ENCODE peak calls at places on chromosomes 16 and 17, in eight cellular contexts. One of them, this sample, is unnamed.

GRCh38 chr16:80591071-80591935 is 50.5 kb downstream of the DYNLRB2 start:
- DNase-seq in NCI-H526: no peak
- DNase-seq in cardiac septum: no peak
- DNase-seq in breast epithelium: no peak
- DNase-seq in stimulated activated CD4-positive, alpha-beta T cell treated with anti-CD3 and anti-CD28 coated beads, Interleukin-1b, Interleukin-23, amount 100 ng/mL, for 4 hours: no peak
- DNase-seq in KBM-7: peak
- DNase-seq in fibroblast of gingiva: no peak
- DNase-seq in activated T-helper 1 cell treated with Interleukin-2 at 50 U/mL for 16 hours: no peak
- DNase-seq in this sample: no peak

GRCh38 chr16:28543072-28543471 is 4.3 kb upstream of the NUPR1 start:
- DNase-seq in NCI-H526: peak
- DNase-seq in cardiac septum: no peak
- DNase-seq in breast epithelium: no peak
- DNase-seq in stimulated activated CD4-positive, alpha-beta T cell treated with anti-CD3 and anti-CD28 coated beads, Interleukin-1b, Interleukin-23, amount 100 ng/mL, for 4 hours: no peak
- DNase-seq in KBM-7: peak
- DNase-seq in fibroblast of gingiva: no peak
- DNase-seq in activated T-helper 1 cell treated with Interleukin-2 at 50 U/mL for 16 hours: no peak
- DNase-seq in this sample: no peak

GRCh38 chr17:14903810-14904209 is 361.3 kb downstream of the PMP22 start:
- DNase-seq in NCI-H526: no peak
- DNase-seq in cardiac septum: no peak
- DNase-seq in breast epithelium: no peak
- DNase-seq in stimulated activated CD4-positive, alpha-beta T cell treated with anti-CD3 and anti-CD28 coated beads, Interleukin-1b, Interleukin-23, amount 100 ng/mL, for 4 hours: no peak
- DNase-seq in KBM-7: no peak
- DNase-seq in fibroblast of gingiva: no peak
- DNase-seq in activated T-helper 1 cell treated with Interleukin-2 at 50 U/mL for 16 hours: no peak
- DNase-seq in this sample: no peak

GRCh38 chr16:87375426-87376135 is 8.0 kb downstream of the FBXO31 start:
- DNase-seq in NCI-H526: no peak
- DNase-seq in cardiac septum: no peak
- DNase-seq in breast epithelium: no peak
- DNase-seq in stimulated activated CD4-positive, alpha-beta T cell treated with anti-CD3 and anti-CD28 coated beads, Interleukin-1b, Interleukin-23, amount 100 ng/mL, for 4 hours: no peak
- DNase-seq in KBM-7: no peak
- DNase-seq in fibroblast of gingiva: peak
- DNase-seq in activated T-helper 1 cell treated with Interleukin-2 at 50 U/mL for 16 hours: no peak
- DNase-seq in this sample: no peak

GRCh38 chr17:36082062-36082461 is 7.9 kb downstream of the CCL3 start:
- DNase-seq in NCI-H526: no peak
- DNase-seq in cardiac septum: no peak
- DNase-seq in breast epithelium: no peak
- DNase-seq in stimulated activated CD4-positive, alpha-beta T cell treated with anti-CD3 and anti-CD28 coated beads, Interleukin-1b, Interleukin-23, amount 100 ng/mL, for 4 hours: no peak
- DNase-seq in KBM-7: no peak
- DNase-seq in fibroblast of gingiva: no peak
- DNase-seq in activated T-helper 1 cell treated with Interleukin-2 at 50 U/mL for 16 hours: no peak
- DNase-seq in this sample: no peak

GRCh38 chr17:77282524-77283515 is 142.1 kb downstream of the SEC14L1 start:
- DNase-seq in NCI-H526: peak
- DNase-seq in cardiac septum: no peak
- DNase-seq in breast epithelium: peak
- DNase-seq in stimulated activated CD4-positive, alpha-beta T cell treated with anti-CD3 and anti-CD28 coated beads, Interleukin-1b, Interleukin-23, amount 100 ng/mL, for 4 hours: peak
- DNase-seq in KBM-7: no peak
- DNase-seq in fibroblast of gingiva: no peak
- DNase-seq in activated T-helper 1 cell treated with Interleukin-2 at 50 U/mL for 16 hours: no peak
- DNase-seq in this sample: no peak

GRCh38 chr17:74042744-74043486 is 160.6 kb upstream of the RPL38 start:
- DNase-seq in NCI-H526: no peak
- DNase-seq in cardiac septum: no peak
- DNase-seq in breast epithelium: peak
- DNase-seq in stimulated activated CD4-positive, alpha-beta T cell treated with anti-CD3 and anti-CD28 coated beads, Interleukin-1b, Interleukin-23, amount 100 ng/mL, for 4 hours: no peak
- DNase-seq in KBM-7: no peak
- DNase-seq in fibroblast of gingiva: peak
- DNase-seq in activated T-helper 1 cell treated with Interleukin-2 at 50 U/mL for 16 hours: no peak
- DNase-seq in this sample: no peak

GRCh38 chr16:50662306-50662940 is 18.7 kb downstream of the SNX20 start:
- DNase-seq in NCI-H526: no peak
- DNase-seq in cardiac septum: no peak
- DNase-seq in breast epithelium: no peak
- DNase-seq in stimulated activated CD4-positive, alpha-beta T cell treated with anti-CD3 and anti-CD28 coated beads, Interleukin-1b, Interleukin-23, amount 100 ng/mL, for 4 hours: no peak
- DNase-seq in KBM-7: no peak
- DNase-seq in fibroblast of gingiva: no peak
- DNase-seq in activated T-helper 1 cell treated with Interleukin-2 at 50 U/mL for 16 hours: no peak
- DNase-seq in this sample: no peak

GRCh38 chr17:66088173-66088572 is 103.8 kb downstream of the CEP112 start:
- DNase-seq in NCI-H526: no peak
- DNase-seq in cardiac septum: no peak
- DNase-seq in breast epithelium: no peak
- DNase-seq in stimulated activated CD4-positive, alpha-beta T cell treated with anti-CD3 and anti-CD28 coated beads, Interleukin-1b, Interleukin-23, amount 100 ng/mL, for 4 hours: no peak
- DNase-seq in KBM-7: no peak
- DNase-seq in fibroblast of gingiva: no peak
- DNase-seq in activated T-helper 1 cell treated with Interleukin-2 at 50 U/mL for 16 hours: no peak
- DNase-seq in this sample: no peak

GRCh38 chr17:77572065-77572601 is 386.4 kb upstream of the TNRC6C start:
- DNase-seq in NCI-H526: peak
- DNase-seq in cardiac septum: peak
- DNase-seq in breast epithelium: no peak
- DNase-seq in stimulated activated CD4-positive, alpha-beta T cell treated with anti-CD3 and anti-CD28 coated beads, Interleukin-1b, Interleukin-23, amount 100 ng/mL, for 4 hours: no peak
- DNase-seq in KBM-7: no peak
- DNase-seq in fibroblast of gingiva: no peak
- DNase-seq in activated T-helper 1 cell treated with Interleukin-2 at 50 U/mL for 16 hours: no peak
- DNase-seq in this sample: no peak

GRCh38 chr16:83771306-83771942 is 36.4 kb upstream of the HSBP1 start:
- DNase-seq in NCI-H526: no peak
- DNase-seq in cardiac septum: peak
- DNase-seq in breast epithelium: peak
- DNase-seq in stimulated activated CD4-positive, alpha-beta T cell treated with anti-CD3 and anti-CD28 coated beads, Interleukin-1b, Interleukin-23, amount 100 ng/mL, for 4 hours: no peak
- DNase-seq in KBM-7: no peak
- DNase-seq in fibroblast of gingiva: no peak
- DNase-seq in activated T-helper 1 cell treated with Interleukin-2 at 50 U/mL for 16 hours: no peak
- DNase-seq in this sample: no peak

GRCh38 chr16:77877712-77878111 is 89.3 kb downstream of the VAT1L start:
- DNase-seq in NCI-H526: no peak
- DNase-seq in cardiac septum: no peak
- DNase-seq in breast epithelium: no peak
- DNase-seq in stimulated activated CD4-positive, alpha-beta T cell treated with anti-CD3 and anti-CD28 coated beads, Interleukin-1b, Interleukin-23, amount 100 ng/mL, for 4 hours: no peak
- DNase-seq in KBM-7: no peak
- DNase-seq in fibroblast of gingiva: peak
- DNase-seq in activated T-helper 1 cell treated with Interleukin-2 at 50 U/mL for 16 hours: no peak
- DNase-seq in this sample: no peak

GRCh38 chr17:66455022-66455547 is 152.7 kb downstream of the PRKCA start:
- DNase-seq in NCI-H526: no peak
- DNase-seq in cardiac septum: no peak
- DNase-seq in breast epithelium: no peak
- DNase-seq in stimulated activated CD4-positive, alpha-beta T cell treated with anti-CD3 and anti-CD28 coated beads, Interleukin-1b, Interleukin-23, amount 100 ng/mL, for 4 hours: no peak
- DNase-seq in KBM-7: no peak
- DNase-seq in fibroblast of gingiva: no peak
- DNase-seq in activated T-helper 1 cell treated with Interleukin-2 at 50 U/mL for 16 hours: no peak
- DNase-seq in this sample: no peak

GRCh38 chr17:36825956-36826350 is 111.3 kb upstream of the LHX1 start:
- DNase-seq in NCI-H526: no peak
- DNase-seq in cardiac septum: no peak
- DNase-seq in breast epithelium: no peak
- DNase-seq in stimulated activated CD4-positive, alpha-beta T cell treated with anti-CD3 and anti-CD28 coated beads, Interleukin-1b, Interleukin-23, amount 100 ng/mL, for 4 hours: no peak
- DNase-seq in KBM-7: no peak
- DNase-seq in fibroblast of gingiva: no peak
- DNase-seq in activated T-helper 1 cell treated with Interleukin-2 at 50 U/mL for 16 hours: no peak
- DNase-seq in this sample: no peak

GRCh38 chr16:67666032-67666537 is 465 bp downstream of the ENKD1 start:
- DNase-seq in NCI-H526: peak
- DNase-seq in cardiac septum: no peak
- DNase-seq in breast epithelium: no peak
- DNase-seq in stimulated activated CD4-positive, alpha-beta T cell treated with anti-CD3 and anti-CD28 coated beads, Interleukin-1b, Interleukin-23, amount 100 ng/mL, for 4 hours: no peak
- DNase-seq in KBM-7: peak
- DNase-seq in fibroblast of gingiva: peak
- DNase-seq in activated T-helper 1 cell treated with Interleukin-2 at 50 U/mL for 16 hours: no peak
- DNase-seq in this sample: peak

GRCh38 chr17:18161226-18162094 is 22.2 kb upstream of the ALKBH5 start:
- DNase-seq in NCI-H526: no peak
- DNase-seq in cardiac septum: no peak
- DNase-seq in breast epithelium: no peak
- DNase-seq in stimulated activated CD4-positive, alpha-beta T cell treated with anti-CD3 and anti-CD28 coated beads, Interleukin-1b, Interleukin-23, amount 100 ng/mL, for 4 hours: no peak
- DNase-seq in KBM-7: no peak
- DNase-seq in fibroblast of gingiva: no peak
- DNase-seq in activated T-helper 1 cell treated with Interleukin-2 at 50 U/mL for 16 hours: no peak
- DNase-seq in this sample: no peak

GRCh38 chr16:49350265-49351103 is 23.1 kb upstream of the C16orf78 start:
- DNase-seq in NCI-H526: peak
- DNase-seq in cardiac septum: peak
- DNase-seq in breast epithelium: peak
- DNase-seq in stimulated activated CD4-positive, alpha-beta T cell treated with anti-CD3 and anti-CD28 coated beads, Interleukin-1b, Interleukin-23, amount 100 ng/mL, for 4 hours: peak
- DNase-seq in KBM-7: peak
- DNase-seq in fibroblast of gingiva: peak
- DNase-seq in activated T-helper 1 cell treated with Interleukin-2 at 50 U/mL for 16 hours: peak
- DNase-seq in this sample: peak

GRCh38 chr17:39963826-39964225 is 1.0 kb downstream of the GSDMA start:
- DNase-seq in NCI-H526: no peak
- DNase-seq in cardiac septum: no peak
- DNase-seq in breast epithelium: no peak
- DNase-seq in stimulated activated CD4-positive, alpha-beta T cell treated with anti-CD3 and anti-CD28 coated beads, Interleukin-1b, Interleukin-23, amount 100 ng/mL, for 4 hours: peak
- DNase-seq in KBM-7: no peak
- DNase-seq in fibroblast of gingiva: no peak
- DNase-seq in activated T-helper 1 cell treated with Interleukin-2 at 50 U/mL for 16 hours: peak
- DNase-seq in this sample: no peak